ENCODE peak calls at places on chromosomes 4 and X, in seven cellular contexts. F is nucleus accumbens; Z is GM23248; V is activated T-helper 1 cell treated with anti-CD3 and anti-CD28 coated beads, Interleukin-2, amount 50 U/mL, for 16 hours; G is head of caudate nucleus; A is A172; I is NCI-H69. K is an unnamed sample.

GRCh38 chr4:66017671-66018070 is 347.4 kb upstream of the EPHA5 start:
- DNase-seq in F (no peak), G (no peak), Z (no peak), I (no peak), V (no peak), A (no peak), K (no peak)

GRCh38 chr4:74547042-74547441 is 102.1 kb downstream of the AREG start:
- DNase-seq in A (no peak), V (no peak), Z (no peak), G (no peak), F (no peak), I (no peak), K (no peak)

GRCh38 chr4:182448281-182449151 is 205.3 kb downstream of the TENM3 start:
- DNase-seq in F (peak), A (peak), I (peak), Z (peak), V (peak), G (peak), K (peak)

GRCh38 chr4:136505020-136505419 is 1027.3 kb downstream of the PCDH18 start:
- DNase-seq in G (no peak), Z (no peak), I (peak), F (no peak), A (peak), V (no peak), K (no peak)

GRCh38 chrX:338836-339400 is 20.3 kb upstream of the GTPBP6 start:
- DNase-seq in V (no peak), G (no peak), A (no peak), I (no peak), F (no peak), Z (peak), K (no peak)

GRCh38 chr4:88415982-88416381 is 37.3 kb downstream of the HERC6 start:
- DNase-seq in F (no peak), I (no peak), V (no peak), Z (no peak), A (no peak), G (no peak), K (no peak)

GRCh38 chr4:173509031-173510001 is 20.7 kb downstream of the HAND2 start:
- DNase-seq in A (no peak), I (no peak), Z (peak), G (no peak), V (no peak), F (no peak), K (no peak)

GRCh38 chr4:155478336-155478825 is 101.6 kb upstream of the MAP9 start:
- DNase-seq in V (no peak), I (no peak), G (no peak), A (no peak), F (no peak), Z (peak), K (no peak)

GRCh38 chrX:119763175-119763574 is 4.8 kb downstream of the SOWAHD start:
- DNase-seq in V (no peak), A (peak), G (no peak), Z (peak), I (no peak), F (no peak), K (no peak)

GRCh38 chrX:10044021-10044420 is 76.9 kb downstream of the CLDN34 start:
- DNase-seq in I (no peak), A (no peak), Z (no peak), G (no peak), V (no peak), F (no peak), K (no peak)

GRCh38 chr4:29566371-29566770 is 1153.8 kb upstream of the PCDH7 start:
- DNase-seq in Z (no peak), V (no peak), I (no peak), A (no peak), F (no peak), G (no peak), K (no peak)

GRCh38 chr4:17787315-17787714 is 5.9 kb upstream of the FAM184B start:
- DNase-seq in Z (peak), I (no peak), A (peak), V (no peak), F (no peak), G (no peak), K (no peak)